ENCODE peak calls at places on chromosomes 7 and 10, in five cellular contexts. One of them, this sample, is unnamed.

GRCh38 chr10:124798364-124798763 is 3.3 kb upstream of the ABRAXAS2 start:
- DNase-seq in H1: no peak
- DNase-seq in H9: no peak
- DNase-seq in mesenchymal stem cell: no peak
- DNase-seq in trophoblast cell: no peak
- DNase-seq in this sample: no peak

GRCh38 chr10:48450233-48450810 is 143.8 kb downstream of the MAPK8 start:
- DNase-seq in H1: peak
- DNase-seq in H9: peak
- DNase-seq in mesenchymal stem cell: no peak
- DNase-seq in trophoblast cell: no peak
- DNase-seq in this sample: no peak

GRCh38 chr7:150862356-150862755 is 10.0 kb downstream of the AOC1 start:
- DNase-seq in H1: peak
- DNase-seq in H9: no peak
- DNase-seq in mesenchymal stem cell: no peak
- DNase-seq in trophoblast cell: no peak
- DNase-seq in this sample: no peak

GRCh38 chr10:126133906-126134703 is 237.7 kb downstream of the FANK1 start:
- DNase-seq in H1: no peak
- DNase-seq in H9: no peak
- DNase-seq in mesenchymal stem cell: peak
- DNase-seq in trophoblast cell: peak
- DNase-seq in this sample: no peak

GRCh38 chr7:19294629-19295028 is 149.4 kb upstream of the FERD3L start:
- DNase-seq in H1: no peak
- DNase-seq in H9: no peak
- DNase-seq in mesenchymal stem cell: no peak
- DNase-seq in trophoblast cell: no peak
- DNase-seq in this sample: no peak

GRCh38 chr10:87818505-87819273 is 663 bp upstream of the ATAD1 start:
- DNase-seq in H1: no peak
- DNase-seq in H9: peak
- DNase-seq in mesenchymal stem cell: peak
- DNase-seq in trophoblast cell: peak
- DNase-seq in this sample: peak

GRCh38 chr7:29229946-29230345 is 35.4 kb downstream of the CHN2 start:
- DNase-seq in H1: no peak
- DNase-seq in H9: no peak
- DNase-seq in mesenchymal stem cell: no peak
- DNase-seq in trophoblast cell: peak
- DNase-seq in this sample: no peak

GRCh38 chr7:50207682-50208255 is 96.7 kb upstream of the IKZF1 start:
- DNase-seq in H1: no peak
- DNase-seq in H9: no peak
- DNase-seq in mesenchymal stem cell: no peak
- DNase-seq in trophoblast cell: no peak
- DNase-seq in this sample: no peak

GRCh38 chr10:15374156-15374555 is 3.1 kb upstream of the FAM171A1 start:
- DNase-seq in H1: no peak
- DNase-seq in H9: no peak
- DNase-seq in mesenchymal stem cell: no peak
- DNase-seq in trophoblast cell: no peak
- DNase-seq in this sample: no peak

GRCh38 chr7:87312215-87312865 is 33.1 kb upstream of the CROT start:
- DNase-seq in H1: peak
- DNase-seq in H9: peak
- DNase-seq in mesenchymal stem cell: peak
- DNase-seq in trophoblast cell: peak
- DNase-seq in this sample: peak

GRCh38 chr7:116524609-116525297 is at the start of gene CAV1:
- DNase-seq in H1: peak
- DNase-seq in H9: peak
- DNase-seq in mesenchymal stem cell: peak
- DNase-seq in trophoblast cell: peak
- DNase-seq in this sample: no peak
- H3K4ac ChIP-seq in H1: peak
- H3K4ac ChIP-seq in H9: no peak
- H3K4ac ChIP-seq in mesenchymal stem cell: peak
- H3K4ac ChIP-seq in trophoblast cell: no peak
- H3K4ac ChIP-seq in this sample: no peak

GRCh38 chr10:78954701-78955100 is 114.1 kb upstream of the ZMIZ1 start:
- DNase-seq in H1: no peak
- DNase-seq in H9: no peak
- DNase-seq in mesenchymal stem cell: peak
- DNase-seq in trophoblast cell: no peak
- DNase-seq in this sample: no peak

GRCh38 chr10:78953124-78954008 is 115.4 kb upstream of the ZMIZ1 start:
- DNase-seq in H1: no peak
- DNase-seq in H9: no peak
- DNase-seq in mesenchymal stem cell: peak
- DNase-seq in trophoblast cell: no peak
- DNase-seq in this sample: no peak

GRCh38 chr10:78954009-78954297 is 114.8 kb upstream of the ZMIZ1 start:
- DNase-seq in H1: no peak
- DNase-seq in H9: no peak
- DNase-seq in mesenchymal stem cell: no peak
- DNase-seq in trophoblast cell: no peak
- DNase-seq in this sample: no peak

GRCh38 chr10:78956391-78956790 is 112.4 kb upstream of the ZMIZ1 start:
- DNase-seq in H1: no peak
- DNase-seq in H9: no peak
- DNase-seq in mesenchymal stem cell: no peak
- DNase-seq in trophoblast cell: no peak
- DNase-seq in this sample: no peak

DNA sequence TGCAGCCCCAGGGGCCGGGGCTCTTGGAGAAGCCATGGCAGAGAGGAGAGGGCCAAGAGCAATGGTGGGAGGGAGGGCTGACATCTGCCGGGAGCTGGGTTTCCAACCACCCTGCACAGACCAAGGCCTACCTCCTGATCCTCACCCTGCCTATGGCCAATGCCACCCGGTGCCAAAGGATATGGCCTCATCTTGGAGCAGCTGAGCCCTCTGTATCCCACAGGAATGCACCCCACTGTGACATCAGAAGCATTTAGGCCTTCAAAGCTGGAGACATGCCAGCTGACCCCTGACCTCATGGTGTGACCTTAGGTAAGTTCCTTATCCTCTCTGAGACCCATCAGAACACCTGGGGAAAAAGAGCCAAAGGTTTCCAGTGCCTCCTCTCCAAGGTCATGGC is 113.6 kb upstream of the ZMIZ1 start:
- DNase-seq in H1: no peak
- DNase-seq in H9: no peak
- DNase-seq in mesenchymal stem cell: no peak
- DNase-seq in trophoblast cell: no peak
- DNase-seq in this sample: no peak
- H2BK12ac ChIP-seq in H1: peak
- H2BK12ac ChIP-seq in H9: no peak
- H2BK12ac ChIP-seq in mesenchymal stem cell: no peak
- H2BK12ac ChIP-seq in trophoblast cell: no peak
- H2BK12ac ChIP-seq in this sample: no peak

DNA sequence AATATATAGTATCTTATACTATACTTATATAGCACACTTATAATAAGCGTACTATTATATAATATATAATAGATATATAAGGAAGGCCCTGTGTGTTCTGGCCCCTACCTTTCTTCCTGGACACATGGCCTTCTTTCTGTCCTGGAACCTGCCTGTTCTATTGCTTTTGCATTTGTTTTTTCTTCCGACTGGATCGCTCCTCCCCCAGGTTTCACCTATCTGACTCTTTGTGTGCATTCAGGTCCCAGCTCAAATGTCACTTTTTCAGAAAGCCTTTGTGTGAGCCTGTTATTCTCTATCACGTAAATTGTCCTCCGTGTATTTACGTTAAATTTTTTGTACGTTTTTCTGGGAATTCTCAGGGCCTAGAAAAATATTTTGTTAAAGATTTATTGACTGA is 2.9 kb upstream of the TRIM8 start:
- DNase-seq in H1: no peak
- DNase-seq in H9: no peak
- DNase-seq in mesenchymal stem cell: no peak
- DNase-seq in trophoblast cell: no peak
- DNase-seq in this sample: no peak
- H3K4ac ChIP-seq in H1: no peak
- H3K4ac ChIP-seq in H9: no peak
- H3K4ac ChIP-seq in mesenchymal stem cell: no peak
- H3K4ac ChIP-seq in trophoblast cell: no peak
- H3K4ac ChIP-seq in this sample: no peak

GRCh38 chr7:16113058-16113457 is 308.3 kb downstream of the CRPPA start:
- DNase-seq in H1: no peak
- DNase-seq in H9: no peak
- DNase-seq in mesenchymal stem cell: no peak
- DNase-seq in trophoblast cell: no peak
- DNase-seq in this sample: no peak

GRCh38 chr7:16114071-16114470 is 307.3 kb downstream of the CRPPA start:
- DNase-seq in H1: no peak
- DNase-seq in H9: no peak
- DNase-seq in mesenchymal stem cell: no peak
- DNase-seq in trophoblast cell: no peak
- DNase-seq in this sample: no peak

GRCh38 chr7:16114633-16115032 is 306.7 kb downstream of the CRPPA start:
- DNase-seq in H1: no peak
- DNase-seq in H9: no peak
- DNase-seq in mesenchymal stem cell: peak
- DNase-seq in trophoblast cell: no peak
- DNase-seq in this sample: no peak

GRCh38 chr7:16115374-16115773 is 306.0 kb downstream of the CRPPA start:
- DNase-seq in H1: no peak
- DNase-seq in H9: no peak
- DNase-seq in mesenchymal stem cell: no peak
- DNase-seq in trophoblast cell: no peak
- DNase-seq in this sample: no peak
- H2BK12ac ChIP-seq in H1: no peak
- H2BK12ac ChIP-seq in H9: no peak
- H2BK12ac ChIP-seq in mesenchymal stem cell: no peak
- H2BK12ac ChIP-seq in trophoblast cell: no peak
- H2BK12ac ChIP-seq in this sample: no peak

DNA sequence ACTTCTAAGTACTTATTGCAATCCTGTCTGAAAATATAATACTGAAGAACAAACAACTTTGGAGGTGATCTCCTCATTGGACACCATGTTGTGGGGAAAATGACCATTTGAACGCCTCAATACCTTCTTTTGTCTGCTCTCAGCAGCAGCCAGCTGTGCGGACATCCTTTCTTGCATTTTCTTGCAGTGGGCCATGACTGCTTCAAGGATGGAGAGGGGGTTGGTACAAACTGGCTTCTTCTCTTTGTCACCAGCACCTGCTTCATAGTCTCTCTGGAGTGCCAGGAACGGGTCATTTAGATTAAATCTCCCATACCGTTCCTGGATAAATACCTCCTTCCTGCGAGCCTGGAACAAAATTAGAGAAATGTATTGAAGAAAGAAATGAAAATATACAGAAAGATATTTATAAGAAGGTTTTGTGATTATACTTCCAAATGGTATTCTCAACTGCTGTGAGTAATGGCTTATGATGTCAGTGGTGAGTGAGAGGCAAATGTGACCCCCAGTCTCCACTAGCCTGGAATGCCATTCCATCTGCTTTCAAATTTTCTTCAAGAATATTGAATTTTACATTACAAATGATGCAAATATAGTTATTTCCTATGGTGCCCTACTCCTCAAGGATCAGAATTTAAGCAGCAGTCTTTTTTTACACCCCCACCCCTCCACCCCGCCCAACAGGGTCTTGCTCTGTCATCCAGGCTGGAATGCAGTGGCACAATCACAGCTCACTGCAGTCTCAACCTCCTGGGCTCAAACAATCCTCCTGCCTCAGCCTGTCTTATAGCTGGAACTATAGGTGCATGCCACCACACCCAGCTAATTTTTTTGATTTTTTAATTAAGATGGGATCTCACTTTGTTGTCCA is 62.4 kb downstream of the CTTNBP2 start:
- DNase-seq in H1: no peak
- DNase-seq in H9: peak
- DNase-seq in mesenchymal stem cell: no peak
- DNase-seq in trophoblast cell: no peak
- DNase-seq in this sample: no peak
- H3K4ac ChIP-seq in H1: no peak
- H3K4ac ChIP-seq in H9: no peak
- H3K4ac ChIP-seq in mesenchymal stem cell: no peak
- H3K4ac ChIP-seq in trophoblast cell: no peak
- H3K4ac ChIP-seq in this sample: no peak

DNA sequence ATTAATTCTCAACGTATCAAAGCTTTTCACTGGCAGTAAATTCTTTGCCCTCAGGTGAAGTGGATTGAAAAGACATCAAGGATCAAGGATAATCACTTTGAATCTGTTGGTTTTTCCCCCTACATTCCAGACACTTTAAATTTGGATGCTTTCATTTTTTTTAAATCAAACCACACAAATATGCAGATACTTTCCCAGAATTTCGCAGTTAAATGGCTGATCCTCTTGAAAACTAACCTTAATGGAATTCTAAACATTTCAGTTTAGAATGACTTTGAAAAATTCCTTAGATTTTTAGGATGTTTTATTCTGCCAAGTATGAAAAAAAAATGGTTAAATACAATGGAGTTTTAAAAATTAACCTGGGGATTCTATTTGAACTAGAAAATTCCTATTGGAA is 325.9 kb downstream of the GFRA1 start:
- DNase-seq in H1: no peak
- DNase-seq in H9: no peak
- DNase-seq in mesenchymal stem cell: no peak
- DNase-seq in trophoblast cell: no peak
- DNase-seq in this sample: no peak
- H2BK12ac ChIP-seq in H1: no peak
- H2BK12ac ChIP-seq in H9: no peak
- H2BK12ac ChIP-seq in mesenchymal stem cell: no peak
- H2BK12ac ChIP-seq in trophoblast cell: no peak
- H2BK12ac ChIP-seq in this sample: no peak

GRCh38 chr10:83648184-83648583 is 491.1 kb upstream of the GHITM start:
- DNase-seq in H1: no peak
- DNase-seq in H9: no peak
- DNase-seq in mesenchymal stem cell: no peak
- DNase-seq in trophoblast cell: no peak
- DNase-seq in this sample: no peak
- H3K4ac ChIP-seq in H1: no peak
- H3K4ac ChIP-seq in H9: no peak
- H3K4ac ChIP-seq in mesenchymal stem cell: no peak
- H3K4ac ChIP-seq in trophoblast cell: no peak
- H3K4ac ChIP-seq in this sample: no peak

DNA sequence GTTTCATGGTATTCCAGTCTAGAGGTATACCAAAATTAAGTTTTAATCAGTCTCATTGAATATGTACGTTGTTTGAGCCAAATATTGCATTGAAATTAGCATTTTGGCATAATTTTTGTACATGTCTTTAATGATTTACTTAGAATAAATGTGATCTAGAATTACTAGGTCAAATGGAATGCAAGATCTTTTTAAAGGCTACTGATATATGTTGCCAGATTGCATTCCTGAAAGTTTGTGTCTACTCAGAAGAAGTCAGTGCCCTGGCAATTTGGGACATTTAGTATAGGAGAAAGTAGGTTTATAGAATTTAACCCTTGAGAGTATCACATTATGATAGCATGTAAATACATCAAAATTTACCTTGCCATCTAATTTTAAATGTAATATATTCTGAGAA is 32.4 kb downstream of the KMT2E start:
- DNase-seq in H1: no peak
- DNase-seq in H9: no peak
- DNase-seq in mesenchymal stem cell: peak
- DNase-seq in trophoblast cell: no peak
- DNase-seq in this sample: no peak
- H2BK12ac ChIP-seq in H1: no peak
- H2BK12ac ChIP-seq in H9: no peak
- H2BK12ac ChIP-seq in mesenchymal stem cell: no peak
- H2BK12ac ChIP-seq in trophoblast cell: no peak
- H2BK12ac ChIP-seq in this sample: no peak